ENCODE peak calls at places on chromosomes 11 and 22, in six cellular contexts. D, S, O, G, U and H are unnamed samples.
A peak's percentile ranks its signal among the peaks of the same experiment; 100 is the strongest.

GRCh38 chr11:72040497-72041363 is 39.6 kb downstream of the NUMA1 start:
- DNase-seq in U (no peak), O (peak; percentile 88), D (peak; percentile 80), S (peak; percentile 72), G (peak; percentile 75), H (no peak)

GRCh38 chr11:12496181-12497025 is 119.0 kb downstream of the PARVA start:
- DNase-seq in S (peak; percentile 18), G (no peak), D (no peak), U (no peak), O (peak; percentile 20), H (no peak)

GRCh38 chr11:128045094-128045725 is 542.1 kb downstream of the ETS1 start:
- DNase-seq in U (no peak), G (no peak), D (no peak), S (no peak), O (no peak), H (no peak)

GRCh38 chr11:15859411-15859810 is 496.9 kb downstream of the SOX6 start:
- DNase-seq in S (no peak), D (no peak), U (no peak), G (no peak), O (no peak), H (no peak)

GRCh38 chr11:83852012-83852411 is 565.8 kb upstream of the CCDC90B start:
- DNase-seq in D (no peak), O (no peak), S (no peak), G (no peak), U (no peak), H (no peak)

GRCh38 chr11:3984896-3985295 is 109.7 kb upstream of the RRM1 start:
- DNase-seq in S (no peak), O (no peak), U (no peak), D (peak; percentile 67), G (peak; percentile 27), H (no peak)

GRCh38 chr22:49701380-49702067 is 126.1 kb downstream of the BRD1 start:
- DNase-seq in D (no peak), U (no peak), S (no peak), G (no peak), O (no peak), H (no peak)

GRCh38 chr11:43419460-43419859 is 60.7 kb downstream of the TTC17 start:
- DNase-seq in G (peak; percentile 26), D (peak; percentile 21), O (peak; percentile 25), S (peak; percentile 2), U (no peak), H (peak; percentile 15)

GRCh38 chr11:17547932-17548331 is 873 bp downstream of the OTOG start:
- DNase-seq in O (no peak), U (no peak), G (no peak), S (no peak), D (no peak), H (no peak)

GRCh38 chr11:17548444-17548843 is 1.4 kb downstream of the OTOG start:
- DNase-seq in S (no peak), D (peak; percentile 34), U (no peak), G (no peak), O (no peak), H (no peak)

GRCh38 chr11:17546240-17546639 is 819 bp upstream of the OTOG start:
- DNase-seq in O (no peak), G (no peak), S (no peak), U (no peak), D (no peak), H (no peak)

GRCh38 chr11:17544181-17544622 is at the start of gene USH1C:
- DNase-seq in G (peak; percentile 76), D (peak; percentile 93), U (no peak), O (no peak), S (peak; percentile 29), H (no peak)

DNA sequence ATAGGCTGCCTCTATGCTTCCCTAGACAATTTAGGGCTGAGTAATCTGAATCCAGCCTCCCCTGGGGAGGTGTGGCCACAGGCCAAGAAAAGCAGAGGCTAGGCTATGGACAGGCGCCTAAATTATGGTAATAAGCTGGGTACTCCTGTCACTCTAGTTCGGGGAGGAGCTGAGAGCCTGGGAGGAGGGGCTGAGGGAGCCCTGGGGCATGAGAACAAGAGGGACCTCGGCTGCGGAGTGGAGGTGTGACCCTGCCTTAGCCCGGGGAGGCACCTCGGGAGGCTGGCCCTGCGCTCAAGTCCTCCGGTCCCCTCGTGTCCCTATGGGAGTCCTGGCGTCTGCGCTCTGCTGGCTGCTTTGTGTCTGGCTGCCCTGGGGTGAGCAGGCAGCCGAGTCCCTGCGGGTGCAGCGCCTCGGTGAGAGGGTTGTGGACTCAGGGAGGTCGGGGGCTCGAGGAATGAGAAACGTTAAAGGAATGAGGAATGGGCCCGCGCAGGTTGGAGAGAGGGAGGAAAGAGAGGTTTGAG is at the start of gene OTOG:
- DNase-seq in D (peak; percentile 38), S (no peak), G (peak; percentile 42), U (no peak), O (no peak), H (no peak)
- TF ChIP-seq POLR2AphosphoS5 in D (no peak), S (no peak), G (no peak), U (no peak), O (no peak), H (no peak)

GRCh38 chr11:2919188-2919587 is 10.0 kb downstream of the PHLDA2 start:
- DNase-seq in S (no peak), D (no peak), G (no peak), O (no peak), U (no peak), H (no peak)

GRCh38 chr11:2916114-2916891 is 12.9 kb downstream of the PHLDA2 start:
- DNase-seq in D (no peak), G (peak; percentile 42), O (no peak), U (no peak), S (no peak), H (no peak)

GRCh38 chr11:2915473-2915872 is 13.7 kb downstream of the PHLDA2 start:
- DNase-seq in U (no peak), S (no peak), G (no peak), D (no peak), O (no peak), H (no peak)

GRCh38 chr11:2917842-2918490 is 11.3 kb downstream of the PHLDA2 start:
- DNase-seq in G (no peak), U (no peak), D (no peak), O (no peak), S (no peak), H (no peak)

GRCh38 chr11:2916892-2917645 is 12.2 kb downstream of the PHLDA2 start:
- DNase-seq in S (no peak), U (no peak), G (no peak), D (no peak), O (no peak), H (no peak)
- TF ChIP-seq REST in S (no peak), U (no peak), G (no peak), D (no peak), O (no peak), H (no peak)

DNA sequence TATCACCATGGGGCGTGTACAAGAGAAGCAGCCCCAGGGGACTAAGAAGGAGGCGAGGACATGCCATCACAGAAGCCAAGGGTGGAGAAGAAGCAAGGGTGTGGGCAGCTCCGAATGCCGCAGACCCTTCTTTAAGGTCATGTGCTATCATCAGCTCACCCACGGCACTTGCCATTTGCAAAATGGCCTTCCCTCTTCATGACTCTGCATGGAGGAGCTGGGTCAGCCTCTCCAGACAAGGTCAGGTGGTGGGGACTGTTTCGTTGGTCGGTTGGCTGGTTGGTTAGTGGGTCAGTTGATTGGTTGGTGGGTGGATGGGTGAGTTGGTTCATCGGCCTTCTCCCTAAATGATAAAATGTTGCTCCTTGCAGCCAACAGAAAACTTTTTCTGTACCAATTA is 622.5 kb downstream of the TBC1D22A start:
- DNase-seq in O (no peak), S (no peak), G (no peak), U (no peak), D (no peak), H (no peak)
- H3K9me3 ChIP-seq in O (no peaks in the 10 kb centered on the region), S (no peaks in the 10 kb centered on the region), G (no peaks in the 10 kb centered on the region), U (no peaks in the 10 kb centered on the region), D (no peaks in the 10 kb centered on the region), H (no peaks in the 10 kb centered on the region)

DNA sequence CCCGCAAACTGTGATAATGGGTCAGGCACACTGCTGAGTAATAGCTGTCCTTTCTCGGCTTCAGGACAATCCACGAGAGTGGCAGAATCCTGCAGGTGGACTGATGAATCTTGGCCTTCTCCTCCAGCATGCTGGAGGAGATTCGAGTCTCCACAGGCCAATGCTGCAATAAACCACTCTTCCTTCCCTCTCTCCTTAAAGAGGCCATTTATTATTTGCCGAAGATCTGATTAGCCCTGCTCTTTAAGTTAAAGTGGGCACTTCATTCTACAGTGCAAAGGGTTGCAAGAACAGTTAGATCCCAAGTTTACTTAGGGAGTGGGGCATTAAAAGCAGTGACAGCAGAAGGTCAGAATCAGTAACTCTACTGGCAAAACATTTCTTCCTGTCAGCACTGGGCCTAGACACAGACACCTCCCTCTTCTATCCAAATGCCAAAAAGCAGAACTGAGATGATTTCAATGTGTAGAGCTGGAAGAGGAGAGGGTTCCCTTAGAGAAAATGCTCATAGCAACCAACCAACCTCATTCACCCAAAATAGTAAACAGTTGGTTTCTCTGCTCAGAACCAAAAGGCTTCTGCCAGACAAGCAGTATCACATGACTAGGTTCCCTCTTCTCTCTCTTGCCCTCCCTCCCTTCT is 121.7 kb downstream of the SGSM3 start:
- DNase-seq in G (no peak), O (no peak), D (no peak), S (no peak), U (peak; percentile 95), H (no peak)
- TF ChIP-seq POLR2AphosphoS5 in G (no peak), O (no peak), D (no peak), S (no peak), U (no peak), H (no peak)

GRCh38 chr11:21933095-21933494 is 259.8 kb upstream of the ANO5 start:
- DNase-seq in S (no peak), G (peak; percentile 17), D (peak; percentile 6), U (no peak), O (no peak), H (no peak)
- TF ChIP-seq REST in S (no peak), G (no peak), D (no peak), U (no peak), O (no peak), H (no peak)

GRCh38 chr11:28137832-28138231 is 29.6 kb downstream of the METTL15 start:
- DNase-seq in O (no peak), D (no peak), S (no peak), G (no peak), U (no peak), H (no peak)
- H3K9me3 ChIP-seq in O (peaks cover 24% of the 10 kb centered on the region), D (peaks cover 3% of the 10 kb centered on the region), S (peaks cover 16% of the 10 kb centered on the region), G (peaks cover 8% of the 10 kb centered on the region), U (peaks cover 24% of the 10 kb centered on the region), H (peaks cover 7% of the 10 kb centered on the region)

GRCh38 chr22:38347181-38347943 is 30.1 kb upstream of the CSNK1E start:
- DNase-seq in D (no peak), S (no peak), O (no peak), G (no peak), U (no peak), H (no peak)
- TF ChIP-seq POLR2AphosphoS5 in D (no peak), S (no peak), O (no peak), G (no peak), U (no peak), H (no peak)